ENCODE peak calls at places on chromosomes 1 and 21, in five cellular contexts. One of them, this sample, is unnamed.

GRCh38 chr1:22729921-22730320 is 19.3 kb downstream of the EPHB2 start:
- DNase-seq in IMR-90: no peak
- DNase-seq in K562: no peak
- DNase-seq in HepG2: no peak
- DNase-seq in GM12878: no peak
- DNase-seq in this sample: no peak

GRCh38 chr1:220371324-220371723 is 99.1 kb upstream of the RAB3GAP2 start:
- DNase-seq in IMR-90: no peak
- DNase-seq in K562: no peak
- DNase-seq in HepG2: no peak
- DNase-seq in GM12878: no peak
- DNase-seq in this sample: no peak

GRCh38 chr1:175823401-175823800 is 80.0 kb upstream of the TNR start:
- DNase-seq in IMR-90: no peak
- DNase-seq in K562: no peak
- DNase-seq in HepG2: no peak
- DNase-seq in GM12878: no peak
- DNase-seq in this sample: no peak

GRCh38 chr1:2595261-2595811 is 8.8 kb downstream of the PRXL2B start:
- DNase-seq in IMR-90: no peak
- DNase-seq in K562: no peak
- DNase-seq in HepG2: no peak
- DNase-seq in GM12878: no peak
- DNase-seq in this sample: peak

GRCh38 chr1:156050376-156050775 is 3.2 kb downstream of the UBQLN4 start:
- DNase-seq in IMR-90: no peak
- DNase-seq in K562: no peak
- DNase-seq in HepG2: no peak
- DNase-seq in GM12878: no peak
- DNase-seq in this sample: no peak

GRCh38 chr1:17289756-17290155 is 18.2 kb upstream of the PADI4 start:
- DNase-seq in IMR-90: peak
- DNase-seq in K562: no peak
- DNase-seq in HepG2: no peak
- DNase-seq in GM12878: no peak
- DNase-seq in this sample: no peak

GRCh38 chr1:155008015-155008941 is 5.7 kb downstream of the ZBTB7B start:
- DNase-seq in IMR-90: no peak
- DNase-seq in K562: peak
- DNase-seq in HepG2: no peak
- DNase-seq in GM12878: no peak
- DNase-seq in this sample: no peak

GRCh38 chr1:51559064-51559500 is 40.0 kb upstream of the EPS15 start:
- DNase-seq in IMR-90: no peak
- DNase-seq in K562: peak
- DNase-seq in HepG2: no peak
- DNase-seq in GM12878: no peak
- DNase-seq in this sample: no peak

GRCh38 chr1:114669562-114670082 is at the start of gene DENND2C:
- DNase-seq in IMR-90: no peak
- DNase-seq in K562: no peak
- DNase-seq in HepG2: no peak
- DNase-seq in GM12878: no peak
- DNase-seq in this sample: no peak

GRCh38 chr21:15301014-15301413 is 236.2 kb upstream of the NRIP1 start:
- DNase-seq in IMR-90: no peak
- DNase-seq in K562: peak
- DNase-seq in HepG2: no peak
- DNase-seq in GM12878: no peak
- DNase-seq in this sample: no peak

DNA sequence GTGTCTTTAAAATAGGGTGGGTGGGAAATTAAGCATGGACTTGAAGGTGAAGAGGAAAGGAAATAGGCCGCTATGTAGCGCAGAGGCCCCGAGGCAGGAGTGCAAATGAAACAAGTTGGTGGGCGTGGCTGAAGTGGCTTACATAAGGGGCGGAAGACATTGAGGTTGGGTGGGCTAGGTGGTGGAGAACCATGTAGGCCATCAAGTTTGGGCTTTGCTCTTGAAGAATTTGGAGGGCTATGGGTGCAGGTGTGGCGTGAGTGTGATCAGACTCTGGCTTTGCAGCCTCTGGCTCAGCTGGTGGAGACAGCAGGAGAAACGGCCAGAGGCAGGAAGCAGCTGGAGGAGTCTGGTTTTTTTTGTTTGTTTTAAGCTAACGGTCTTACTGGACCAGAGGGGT is 6.7 kb downstream of the SLFNL1 start:
- DNase-seq in IMR-90: no peak
- DNase-seq in K562: no peak
- DNase-seq in HepG2: no peak
- DNase-seq in GM12878: no peak
- DNase-seq in this sample: no peak
- H3K9ac ChIP-seq in IMR-90: no peak
- H3K9ac ChIP-seq in K562: no peak
- H3K9ac ChIP-seq in HepG2: no peak
- H3K9ac ChIP-seq in GM12878: no peak
- H3K9ac ChIP-seq in this sample: no peak

GRCh38 chr21:31414601-31415000 is 70.5 kb upstream of the TIAM1 start:
- DNase-seq in IMR-90: no peak
- DNase-seq in K562: no peak
- DNase-seq in HepG2: no peak
- DNase-seq in GM12878: no peak
- DNase-seq in this sample: no peak

GRCh38 chr21:31418355-31419001 is 74.4 kb upstream of the TIAM1 start:
- DNase-seq in IMR-90: no peak
- DNase-seq in K562: no peak
- DNase-seq in HepG2: no peak
- DNase-seq in GM12878: no peak
- DNase-seq in this sample: no peak

GRCh38 chr21:31413698-31414097 is 69.6 kb upstream of the TIAM1 start:
- DNase-seq in IMR-90: no peak
- DNase-seq in K562: no peak
- DNase-seq in HepG2: no peak
- DNase-seq in GM12878: no peak
- DNase-seq in this sample: no peak

GRCh38 chr21:31420354-31420753 is 76.3 kb upstream of the TIAM1 start:
- DNase-seq in IMR-90: no peak
- DNase-seq in K562: no peak
- DNase-seq in HepG2: no peak
- DNase-seq in GM12878: no peak
- DNase-seq in this sample: no peak

DNA sequence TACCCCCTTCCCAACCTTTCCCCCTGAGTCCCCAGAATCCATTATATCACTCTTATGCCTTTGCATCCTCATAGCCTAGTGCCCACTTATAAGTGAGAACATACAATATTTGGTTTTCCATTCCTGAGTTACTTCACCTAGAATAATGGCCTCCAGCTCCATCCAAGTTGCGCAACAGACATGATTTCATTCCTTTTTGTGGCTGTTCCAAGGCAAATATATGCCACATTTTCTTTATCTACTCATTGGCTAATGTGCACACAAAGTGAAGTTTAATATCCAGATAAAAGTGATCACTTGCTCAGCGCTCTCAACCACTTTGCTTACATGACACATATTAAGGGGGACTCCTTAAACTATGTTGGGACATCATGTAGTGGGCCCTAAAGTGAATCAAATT is 72.4 kb upstream of the TIAM1 start:
- DNase-seq in IMR-90: no peak
- DNase-seq in K562: no peak
- DNase-seq in HepG2: no peak
- DNase-seq in GM12878: no peak
- DNase-seq in this sample: no peak
- TF ChIP-seq SMC3 in IMR-90: no peak
- TF ChIP-seq SMC3 in K562: no peak
- TF ChIP-seq SMC3 in HepG2: no peak
- TF ChIP-seq SMC3 in GM12878: no peak
- TF ChIP-seq SMC3 in this sample: no peak

GRCh38 chr1:61326713-61327112 is 244.4 kb downstream of the NFIA start:
- DNase-seq in IMR-90: no peak
- DNase-seq in K562: no peak
- DNase-seq in HepG2: no peak
- DNase-seq in GM12878: no peak
- DNase-seq in this sample: no peak

GRCh38 chr1:61322008-61322744 is 239.8 kb downstream of the NFIA start:
- DNase-seq in IMR-90: no peak
- DNase-seq in K562: no peak
- DNase-seq in HepG2: no peak
- DNase-seq in GM12878: no peak
- DNase-seq in this sample: no peak

GRCh38 chr1:61320575-61320974 is 238.2 kb downstream of the NFIA start:
- DNase-seq in IMR-90: no peak
- DNase-seq in K562: no peak
- DNase-seq in HepG2: no peak
- DNase-seq in GM12878: no peak
- DNase-seq in this sample: peak

GRCh38 chr1:61323681-61324328 is 241.4 kb downstream of the NFIA start:
- DNase-seq in IMR-90: no peak
- DNase-seq in K562: peak
- DNase-seq in HepG2: no peak
- DNase-seq in GM12878: no peak
- DNase-seq in this sample: no peak

DNA sequence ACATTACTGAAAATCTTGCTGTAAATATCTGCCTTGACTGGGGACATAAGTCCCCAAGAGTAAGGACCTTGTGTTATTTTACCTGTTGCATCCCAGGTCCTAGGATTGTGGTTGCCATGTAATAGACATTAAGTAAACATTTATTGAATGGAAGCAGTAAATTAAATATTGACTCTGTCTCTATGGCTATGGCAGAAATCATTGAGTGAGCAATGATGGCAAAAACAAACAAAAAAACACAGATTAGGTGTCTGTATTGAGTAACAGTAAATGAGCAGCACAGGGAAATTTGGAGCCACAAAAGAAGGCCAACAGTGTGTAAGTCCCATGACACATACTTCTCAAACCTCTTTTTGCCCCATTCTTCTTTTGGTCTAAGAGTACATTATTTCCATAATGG is 240.4 kb downstream of the NFIA start:
- DNase-seq in IMR-90: no peak
- DNase-seq in K562: no peak
- DNase-seq in HepG2: peak
- DNase-seq in GM12878: no peak
- DNase-seq in this sample: no peak
- H3K9ac ChIP-seq in IMR-90: no peak
- H3K9ac ChIP-seq in K562: no peak
- H3K9ac ChIP-seq in HepG2: no peak
- H3K9ac ChIP-seq in GM12878: no peak
- H3K9ac ChIP-seq in this sample: no peak

DNA sequence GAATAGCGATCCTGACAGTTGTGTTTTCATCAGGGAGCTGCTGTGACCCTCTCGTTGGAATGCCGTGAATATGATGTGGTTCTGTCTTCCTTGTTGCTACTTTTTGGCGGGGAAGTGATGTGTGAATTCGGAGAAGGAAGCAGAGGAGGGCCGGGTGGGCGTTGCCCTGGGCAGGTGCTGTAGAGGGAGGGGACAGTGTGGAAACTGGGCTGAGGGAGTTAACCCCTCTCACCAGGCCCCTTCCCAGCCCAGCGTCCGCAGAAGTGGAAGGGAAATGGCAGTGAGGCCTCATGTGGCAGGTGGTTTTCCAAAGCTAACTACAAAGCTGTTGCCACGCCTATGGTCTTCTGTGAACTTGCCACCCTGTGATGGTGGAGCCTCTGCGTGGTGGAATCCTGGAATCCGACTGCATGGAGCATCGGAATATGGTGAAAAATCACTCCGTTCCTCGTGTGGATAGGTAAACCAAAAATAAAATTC is 227.9 kb downstream of the DYRK1A start:
- DNase-seq in IMR-90: no peak
- DNase-seq in K562: no peak
- DNase-seq in HepG2: no peak
- DNase-seq in GM12878: no peak
- DNase-seq in this sample: no peak
- TF ChIP-seq SMC3 in IMR-90: no peak
- TF ChIP-seq SMC3 in K562: no peak
- TF ChIP-seq SMC3 in HepG2: no peak
- TF ChIP-seq SMC3 in GM12878: no peak
- TF ChIP-seq SMC3 in this sample: no peak

DNA sequence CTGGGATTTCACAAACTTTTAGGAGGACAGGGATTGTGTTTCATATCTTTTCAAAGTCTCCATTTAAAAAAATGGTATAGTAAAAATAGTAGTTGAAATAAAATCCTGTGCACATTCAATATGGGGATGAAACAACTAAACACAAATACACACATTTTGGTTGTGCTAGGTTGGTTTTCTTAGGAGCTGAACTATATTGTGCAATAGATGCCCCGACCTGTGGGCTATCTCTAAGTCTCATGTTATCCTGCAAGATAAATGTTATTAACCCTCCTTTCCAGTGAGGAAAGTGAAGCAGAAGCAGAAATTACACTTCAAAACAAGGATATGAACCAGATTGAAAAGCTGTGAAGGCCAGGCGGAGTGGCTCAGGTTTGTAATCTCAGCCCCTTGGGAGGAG is 1.3 kb upstream of the PLD5 start:
- DNase-seq in IMR-90: no peak
- DNase-seq in K562: no peak
- DNase-seq in HepG2: no peak
- DNase-seq in GM12878: no peak
- DNase-seq in this sample: no peak
- H3K9ac ChIP-seq in IMR-90: no peak
- H3K9ac ChIP-seq in K562: no peak
- H3K9ac ChIP-seq in HepG2: no peak
- H3K9ac ChIP-seq in GM12878: no peak
- H3K9ac ChIP-seq in this sample: no peak

GRCh38 chr1:25620211-25620610 is 3.6 kb downstream of the MAN1C1 start:
- DNase-seq in IMR-90: no peak
- DNase-seq in K562: no peak
- DNase-seq in HepG2: no peak
- DNase-seq in GM12878: no peak
- DNase-seq in this sample: no peak
- TF ChIP-seq SMC3 in IMR-90: no peak
- TF ChIP-seq SMC3 in K562: no peak
- TF ChIP-seq SMC3 in HepG2: no peak
- TF ChIP-seq SMC3 in GM12878: no peak
- TF ChIP-seq SMC3 in this sample: no peak

GRCh38 chr1:239912471-239912870 is 179.2 kb upstream of the FMN2 start:
- DNase-seq in IMR-90: peak
- DNase-seq in K562: no peak
- DNase-seq in HepG2: no peak
- DNase-seq in GM12878: no peak
- DNase-seq in this sample: no peak
- H3K9ac ChIP-seq in IMR-90: no peak
- H3K9ac ChIP-seq in K562: no peak
- H3K9ac ChIP-seq in HepG2: no peak
- H3K9ac ChIP-seq in GM12878: no peak
- H3K9ac ChIP-seq in this sample: no peak